ENCODE peak calls at places on chromosomes 12 and 14, in six cellular contexts. One of them, this sample, is unnamed.

GRCh38 chr14:52299692-52300278 is 14.3 kb upstream of the PTGER2 start:
- DNase-seq in dorsolateral prefrontal cortex: no peak
- DNase-seq in IMR-90: peak
- DNase-seq in CD4-positive, alpha-beta T cell: no peak
- DNase-seq in tibial nerve: peak
- DNase-seq in body of pancreas: no peak
- DNase-seq in this sample: no peak

GRCh38 chr14:73634333-73634833 is 10.4 kb upstream of the DNAL1 start:
- DNase-seq in body of pancreas: peak
- DNase-seq in tibial nerve: no peak
- DNase-seq in IMR-90: no peak
- DNase-seq in dorsolateral prefrontal cortex: peak
- DNase-seq in CD4-positive, alpha-beta T cell: no peak
- DNase-seq in this sample: peak

GRCh38 chr12:52691076-52691764 is 11.0 kb upstream of the KRT1 start:
- DNase-seq in tibial nerve: no peak
- DNase-seq in dorsolateral prefrontal cortex: peak
- DNase-seq in body of pancreas: peak
- DNase-seq in CD4-positive, alpha-beta T cell: peak
- DNase-seq in IMR-90: no peak
- DNase-seq in this sample: peak

GRCh38 chr14:67562776-67563150 is 29.7 kb downstream of the PLEKHH1 start:
- DNase-seq in body of pancreas: no peak
- DNase-seq in dorsolateral prefrontal cortex: peak
- DNase-seq in tibial nerve: no peak
- DNase-seq in IMR-90: no peak
- DNase-seq in CD4-positive, alpha-beta T cell: no peak
- DNase-seq in this sample: no peak

GRCh38 chr12:130698106-130698505 is 18.0 kb downstream of the RIMBP2 start:
- DNase-seq in IMR-90: no peak
- DNase-seq in body of pancreas: no peak
- DNase-seq in dorsolateral prefrontal cortex: peak
- DNase-seq in CD4-positive, alpha-beta T cell: no peak
- DNase-seq in tibial nerve: no peak
- DNase-seq in this sample: no peak

GRCh38 chr14:31449971-31450610 is 7.2 kb downstream of the DTD2 start:
- DNase-seq in IMR-90: peak
- DNase-seq in CD4-positive, alpha-beta T cell: no peak
- DNase-seq in tibial nerve: no peak
- DNase-seq in body of pancreas: no peak
- DNase-seq in dorsolateral prefrontal cortex: no peak
- DNase-seq in this sample: no peak

GRCh38 chr12:54232790-54233189 is 44.0 kb upstream of the SMUG1 start:
- DNase-seq in dorsolateral prefrontal cortex: no peak
- DNase-seq in body of pancreas: no peak
- DNase-seq in CD4-positive, alpha-beta T cell: no peak
- DNase-seq in tibial nerve: peak
- DNase-seq in IMR-90: peak
- DNase-seq in this sample: no peak

GRCh38 chr14:60266021-60266937 is 17.3 kb downstream of the PPM1A start:
- DNase-seq in body of pancreas: peak
- DNase-seq in IMR-90: no peak
- DNase-seq in CD4-positive, alpha-beta T cell: no peak
- DNase-seq in tibial nerve: no peak
- DNase-seq in dorsolateral prefrontal cortex: no peak
- DNase-seq in this sample: peak

GRCh38 chr14:63343878-63344277 is 25.1 kb upstream of the GPHB5 start:
- DNase-seq in CD4-positive, alpha-beta T cell: no peak
- DNase-seq in IMR-90: peak
- DNase-seq in dorsolateral prefrontal cortex: no peak
- DNase-seq in tibial nerve: no peak
- DNase-seq in body of pancreas: no peak
- DNase-seq in this sample: no peak

GRCh38 chr12:60257063-60257462 is 661.2 kb downstream of the SLC16A7 start:
- DNase-seq in CD4-positive, alpha-beta T cell: no peak
- DNase-seq in body of pancreas: no peak
- DNase-seq in dorsolateral prefrontal cortex: no peak
- DNase-seq in IMR-90: peak
- DNase-seq in tibial nerve: no peak
- DNase-seq in this sample: no peak

GRCh38 chr14:91876492-91876891 is 9.2 kb upstream of the TC2N start:
- DNase-seq in IMR-90: no peak
- DNase-seq in tibial nerve: no peak
- DNase-seq in dorsolateral prefrontal cortex: no peak
- DNase-seq in body of pancreas: peak
- DNase-seq in CD4-positive, alpha-beta T cell: no peak
- DNase-seq in this sample: no peak

GRCh38 chr12:121598672-121599287 is 18.0 kb upstream of the KDM2B start:
- DNase-seq in tibial nerve: no peak
- DNase-seq in CD4-positive, alpha-beta T cell: no peak
- DNase-seq in body of pancreas: no peak
- DNase-seq in IMR-90: no peak
- DNase-seq in dorsolateral prefrontal cortex: no peak
- DNase-seq in this sample: no peak

GRCh38 chr14:52442602-52443001 is 109.7 kb downstream of the TXNDC16 start:
- DNase-seq in dorsolateral prefrontal cortex: no peak
- DNase-seq in body of pancreas: no peak
- DNase-seq in tibial nerve: no peak
- DNase-seq in CD4-positive, alpha-beta T cell: no peak
- DNase-seq in IMR-90: no peak
- DNase-seq in this sample: no peak

GRCh38 chr12:6280053-6280469 is 30.4 kb upstream of the PLEKHG6 start:
- DNase-seq in dorsolateral prefrontal cortex: no peak
- DNase-seq in body of pancreas: peak
- DNase-seq in CD4-positive, alpha-beta T cell: no peak
- DNase-seq in tibial nerve: peak
- DNase-seq in IMR-90: peak
- DNase-seq in this sample: no peak

GRCh38 chr14:65211341-65211987 is 109.1 kb upstream of the MAX start:
- DNase-seq in CD4-positive, alpha-beta T cell: no peak
- DNase-seq in dorsolateral prefrontal cortex: no peak
- DNase-seq in body of pancreas: no peak
- DNase-seq in IMR-90: peak
- DNase-seq in tibial nerve: no peak
- DNase-seq in this sample: no peak

GRCh38 chr14:97251423-97252155 is 454.4 kb downstream of the VRK1 start:
- DNase-seq in CD4-positive, alpha-beta T cell: no peak
- DNase-seq in body of pancreas: no peak
- DNase-seq in IMR-90: no peak
- DNase-seq in dorsolateral prefrontal cortex: no peak
- DNase-seq in tibial nerve: no peak
- DNase-seq in this sample: peak

GRCh38 chr12:47818701-47819543 is 781 bp downstream of the HDAC7 start:
- DNase-seq in dorsolateral prefrontal cortex: peak
- DNase-seq in IMR-90: no peak
- DNase-seq in tibial nerve: no peak
- DNase-seq in body of pancreas: peak
- DNase-seq in CD4-positive, alpha-beta T cell: peak
- DNase-seq in this sample: peak

GRCh38 chr12:116423053-116423452 is 136.1 kb upstream of the MAP1LC3B2 start:
- DNase-seq in body of pancreas: no peak
- DNase-seq in IMR-90: peak
- DNase-seq in dorsolateral prefrontal cortex: no peak
- DNase-seq in CD4-positive, alpha-beta T cell: no peak
- DNase-seq in tibial nerve: no peak
- DNase-seq in this sample: no peak

GRCh38 chr12:16939871-16940306 is 333.9 kb upstream of the LMO3 start:
- DNase-seq in IMR-90: peak
- DNase-seq in body of pancreas: peak
- DNase-seq in tibial nerve: no peak
- DNase-seq in CD4-positive, alpha-beta T cell: no peak
- DNase-seq in dorsolateral prefrontal cortex: no peak
- DNase-seq in this sample: peak

GRCh38 chr12:125017801-125018200 is 24.4 kb downstream of the BRI3BP start:
- DNase-seq in dorsolateral prefrontal cortex: no peak
- DNase-seq in body of pancreas: no peak
- DNase-seq in tibial nerve: no peak
- DNase-seq in IMR-90: no peak
- DNase-seq in CD4-positive, alpha-beta T cell: no peak
- DNase-seq in this sample: no peak

GRCh38 chr12:30152705-30153104 is 369.0 kb upstream of the TMTC1 start:
- DNase-seq in dorsolateral prefrontal cortex: no peak
- DNase-seq in tibial nerve: no peak
- DNase-seq in body of pancreas: no peak
- DNase-seq in CD4-positive, alpha-beta T cell: no peak
- DNase-seq in IMR-90: no peak
- DNase-seq in this sample: no peak

GRCh38 chr14:65709576-65709975 is 297.0 kb downstream of the FUT8 start:
- DNase-seq in IMR-90: no peak
- DNase-seq in CD4-positive, alpha-beta T cell: no peak
- DNase-seq in body of pancreas: peak
- DNase-seq in tibial nerve: no peak
- DNase-seq in dorsolateral prefrontal cortex: no peak
- DNase-seq in this sample: no peak

GRCh38 chr12:26831959-26832816 is 806 bp downstream of the ITPR2 start:
- DNase-seq in dorsolateral prefrontal cortex: peak
- DNase-seq in tibial nerve: peak
- DNase-seq in body of pancreas: peak
- DNase-seq in CD4-positive, alpha-beta T cell: peak
- DNase-seq in IMR-90: peak
- DNase-seq in this sample: peak

GRCh38 chr14:74140374-74140850 is 55.7 kb downstream of the LIN52 start:
- DNase-seq in IMR-90: no peak
- DNase-seq in dorsolateral prefrontal cortex: no peak
- DNase-seq in CD4-positive, alpha-beta T cell: no peak
- DNase-seq in body of pancreas: peak
- DNase-seq in tibial nerve: peak
- DNase-seq in this sample: no peak

GRCh38 chr12:24069532-24070395 is 120.3 kb upstream of the SOX5 start:
- DNase-seq in dorsolateral prefrontal cortex: no peak
- DNase-seq in tibial nerve: no peak
- DNase-seq in body of pancreas: peak
- DNase-seq in CD4-positive, alpha-beta T cell: no peak
- DNase-seq in IMR-90: peak
- DNase-seq in this sample: no peak

DNA sequence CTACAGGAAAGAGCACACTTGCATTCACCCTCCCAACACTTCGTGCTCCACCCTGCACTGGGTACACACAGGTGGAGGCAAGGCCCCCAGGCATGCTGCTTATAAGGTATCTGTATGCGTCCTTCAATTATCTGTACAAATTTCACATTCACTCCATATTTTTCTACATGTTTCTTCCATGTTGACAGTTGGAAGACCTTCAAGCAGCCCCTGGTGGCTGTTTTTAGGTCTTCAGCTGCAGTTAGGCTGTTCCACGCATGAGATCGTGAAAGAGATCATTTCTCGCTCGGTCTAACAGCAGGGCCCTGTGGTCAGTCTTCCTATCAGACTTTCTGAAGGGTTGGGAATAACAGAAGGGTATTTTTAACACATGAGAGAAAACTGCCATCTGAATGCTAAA is 47.1 kb downstream of the PLXNC1 start:
- DNase-seq in IMR-90: no peak
- DNase-seq in dorsolateral prefrontal cortex: no peak
- DNase-seq in tibial nerve: no peak
- DNase-seq in CD4-positive, alpha-beta T cell: no peak
- DNase-seq in body of pancreas: no peak
- DNase-seq in this sample: no peak
- TF ChIP-seq CTCF in IMR-90: no peak
- TF ChIP-seq CTCF in dorsolateral prefrontal cortex: no peak
- TF ChIP-seq CTCF in tibial nerve: no peak
- TF ChIP-seq CTCF in CD4-positive, alpha-beta T cell: no peak
- TF ChIP-seq CTCF in body of pancreas: no peak
- TF ChIP-seq CTCF in this sample: no peak

GRCh38 chr12:103814436-103814835 is 26.6 kb downstream of the NT5DC3 start:
- DNase-seq in CD4-positive, alpha-beta T cell: no peak
- DNase-seq in IMR-90: no peak
- DNase-seq in dorsolateral prefrontal cortex: no peak
- DNase-seq in tibial nerve: no peak
- DNase-seq in body of pancreas: no peak
- DNase-seq in this sample: no peak

GRCh38 chr12:103813426-103813825 is 27.6 kb downstream of the NT5DC3 start:
- DNase-seq in CD4-positive, alpha-beta T cell: no peak
- DNase-seq in dorsolateral prefrontal cortex: no peak
- DNase-seq in body of pancreas: no peak
- DNase-seq in tibial nerve: no peak
- DNase-seq in IMR-90: no peak
- DNase-seq in this sample: no peak

GRCh38 chr12:103813949-103814348 is 27.1 kb downstream of the NT5DC3 start:
- DNase-seq in tibial nerve: no peak
- DNase-seq in body of pancreas: no peak
- DNase-seq in CD4-positive, alpha-beta T cell: no peak
- DNase-seq in IMR-90: no peak
- DNase-seq in dorsolateral prefrontal cortex: no peak
- DNase-seq in this sample: no peak

GRCh38 chr12:103811791-103812190 is 29.2 kb downstream of the NT5DC3 start:
- DNase-seq in dorsolateral prefrontal cortex: no peak
- DNase-seq in body of pancreas: no peak
- DNase-seq in CD4-positive, alpha-beta T cell: no peak
- DNase-seq in tibial nerve: no peak
- DNase-seq in IMR-90: no peak
- DNase-seq in this sample: no peak

GRCh38 chr12:103812789-103813188 is 28.2 kb downstream of the NT5DC3 start:
- DNase-seq in IMR-90: no peak
- DNase-seq in CD4-positive, alpha-beta T cell: no peak
- DNase-seq in body of pancreas: no peak
- DNase-seq in dorsolateral prefrontal cortex: no peak
- DNase-seq in tibial nerve: no peak
- DNase-seq in this sample: no peak
- TF ChIP-seq CTCF in IMR-90: no peak
- TF ChIP-seq CTCF in CD4-positive, alpha-beta T cell: no peak
- TF ChIP-seq CTCF in body of pancreas: no peak
- TF ChIP-seq CTCF in dorsolateral prefrontal cortex: no peak
- TF ChIP-seq CTCF in tibial nerve: no peak
- TF ChIP-seq CTCF in this sample: no peak

DNA sequence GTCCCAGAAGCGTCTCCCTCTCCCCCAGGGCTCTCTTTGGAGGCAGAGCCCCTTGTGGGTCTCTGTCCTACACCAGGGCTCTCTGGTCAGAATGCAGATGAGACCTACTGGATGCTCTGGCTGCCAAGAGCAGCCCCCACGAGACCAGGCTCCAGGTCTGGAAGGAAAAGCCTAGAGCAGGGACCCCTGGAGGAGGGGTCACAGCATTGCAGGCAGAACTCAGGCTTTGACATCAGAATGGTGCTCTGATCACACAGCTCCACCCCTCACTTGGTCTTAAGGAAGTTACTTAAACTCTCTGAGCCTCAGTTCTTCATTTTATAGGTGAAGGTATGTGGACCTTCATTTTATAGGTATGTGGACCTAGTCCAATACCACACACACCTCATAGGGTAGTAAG is 83.1 kb downstream of the ARL6IP4 start:
- DNase-seq in IMR-90: peak
- DNase-seq in CD4-positive, alpha-beta T cell: no peak
- DNase-seq in body of pancreas: no peak
- DNase-seq in tibial nerve: no peak
- DNase-seq in dorsolateral prefrontal cortex: no peak
- DNase-seq in this sample: peak
- TF ChIP-seq CTCF in IMR-90: peak
- TF ChIP-seq CTCF in CD4-positive, alpha-beta T cell: no peak
- TF ChIP-seq CTCF in body of pancreas: no peak
- TF ChIP-seq CTCF in tibial nerve: no peak
- TF ChIP-seq CTCF in dorsolateral prefrontal cortex: no peak
- TF ChIP-seq CTCF in this sample: peak

DNA sequence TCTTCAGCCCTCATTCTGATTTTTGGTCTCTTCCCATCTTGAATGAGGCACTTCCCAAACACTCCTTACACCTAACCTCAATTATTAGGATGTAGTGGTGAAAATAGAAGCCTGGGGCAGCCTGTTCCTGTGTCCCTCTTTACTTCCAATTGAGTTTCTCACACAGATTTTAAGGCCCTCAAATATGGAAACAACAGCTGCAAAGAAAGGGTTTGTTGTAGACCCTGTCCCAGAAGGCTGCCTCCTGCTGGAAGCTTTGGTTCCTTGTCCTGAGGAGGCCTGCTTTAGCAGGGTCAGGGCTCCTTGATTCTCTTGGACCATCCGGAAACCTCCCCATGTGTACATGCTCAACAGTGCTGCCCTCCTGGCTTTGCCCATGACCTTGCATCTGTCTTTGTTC is 101.3 kb downstream of the TGFB3 start:
- DNase-seq in IMR-90: no peak
- DNase-seq in CD4-positive, alpha-beta T cell: no peak
- DNase-seq in tibial nerve: no peak
- DNase-seq in dorsolateral prefrontal cortex: no peak
- DNase-seq in body of pancreas: no peak
- DNase-seq in this sample: no peak
- TF ChIP-seq CTCF in IMR-90: no peak
- TF ChIP-seq CTCF in CD4-positive, alpha-beta T cell: no peak
- TF ChIP-seq CTCF in tibial nerve: no peak
- TF ChIP-seq CTCF in dorsolateral prefrontal cortex: no peak
- TF ChIP-seq CTCF in body of pancreas: peak
- TF ChIP-seq CTCF in this sample: no peak